ENCODE peak calls at places on chromosome 3, in six cellular contexts. One of them, this sample, is unnamed.
A peak's percentile ranks its signal among the peaks of the same experiment; 100 is the strongest.

GRCh38 chr3:44906997-44907396 is 32.6 kb downstream of the TGM4 start:
- DNase-seq in PC-3: peak; percentile 81
- DNase-seq in HFF-Myc: no peak
- DNase-seq in cardiac muscle cell: no peak
- DNase-seq in HCT116: no peak
- DNase-seq in AG10803: no peak
- DNase-seq in this sample: no peak

GRCh38 chr3:43180027-43180426 is 74.1 kb upstream of the POMGNT2 start:
- DNase-seq in AG10803: peak; percentile 68
- DNase-seq in cardiac muscle cell: no peak
- DNase-seq in HFF-Myc: peak; percentile 77
- DNase-seq in PC-3: peak; percentile 97
- DNase-seq in HCT116: no peak
- DNase-seq in this sample: peak; percentile 62

GRCh38 chr3:150216866-150217600 is 191.1 kb upstream of the TSC22D2 start:
- DNase-seq in cardiac muscle cell: no peak
- DNase-seq in HCT116: no peak
- DNase-seq in HFF-Myc: no peak
- DNase-seq in AG10803: no peak
- DNase-seq in PC-3: no peak
- DNase-seq in this sample: no peak

GRCh38 chr3:56303508-56303907 is 164.8 kb downstream of the ERC2 start:
- DNase-seq in cardiac muscle cell: peak; percentile 91
- DNase-seq in HFF-Myc: no peak
- DNase-seq in HCT116: peak; percentile 15
- DNase-seq in PC-3: peak; percentile 30
- DNase-seq in AG10803: peak; percentile 35
- DNase-seq in this sample: peak; percentile 53

GRCh38 chr3:134361162-134361831 is 12.9 kb downstream of the AMOTL2 start:
- DNase-seq in HCT116: no peak
- DNase-seq in PC-3: no peak
- DNase-seq in HFF-Myc: no peak
- DNase-seq in AG10803: peak; percentile 31
- DNase-seq in cardiac muscle cell: no peak
- DNase-seq in this sample: no peak

GRCh38 chr3:70829101-70829500 is 516.7 kb upstream of the MDFIC2 start:
- DNase-seq in PC-3: no peak
- DNase-seq in cardiac muscle cell: no peak
- DNase-seq in HFF-Myc: no peak
- DNase-seq in HCT116: no peak
- DNase-seq in AG10803: peak; percentile 74
- DNase-seq in this sample: peak; percentile 96

GRCh38 chr3:64088408-64089136 is 65.3 kb upstream of the PSMD6 start:
- DNase-seq in AG10803: no peak
- DNase-seq in HCT116: no peak
- DNase-seq in PC-3: no peak
- DNase-seq in HFF-Myc: no peak
- DNase-seq in cardiac muscle cell: no peak
- DNase-seq in this sample: no peak

GRCh38 chr3:194265505-194265892 is 85.6 kb downstream of the CPN2 start:
- DNase-seq in cardiac muscle cell: no peak
- DNase-seq in HFF-Myc: peak; percentile 53
- DNase-seq in PC-3: peak; percentile 65
- DNase-seq in AG10803: peak; percentile 95
- DNase-seq in HCT116: no peak
- DNase-seq in this sample: peak; percentile 97

GRCh38 chr3:184171562-184171961 is 3.1 kb upstream of the AP2M1 start:
- DNase-seq in HFF-Myc: no peak
- DNase-seq in AG10803: no peak
- DNase-seq in HCT116: no peak
- DNase-seq in cardiac muscle cell: no peak
- DNase-seq in PC-3: peak; percentile 60
- DNase-seq in this sample: no peak

GRCh38 chr3:57752307-57752706 is 3.8 kb upstream of the SLMAP start:
- DNase-seq in PC-3: peak; percentile 92
- DNase-seq in HFF-Myc: no peak
- DNase-seq in HCT116: peak; percentile 88
- DNase-seq in cardiac muscle cell: no peak
- DNase-seq in AG10803: no peak
- DNase-seq in this sample: peak; percentile 36

GRCh38 chr3:134525293-134525692 is 39.4 kb downstream of the CEP63 start:
- DNase-seq in AG10803: no peak
- DNase-seq in HCT116: no peak
- DNase-seq in cardiac muscle cell: no peak
- DNase-seq in HFF-Myc: no peak
- DNase-seq in PC-3: no peak
- DNase-seq in this sample: no peak

GRCh38 chr3:111200027-111200426 is 128.4 kb downstream of the NECTIN3 start:
- DNase-seq in cardiac muscle cell: no peak
- DNase-seq in HFF-Myc: no peak
- DNase-seq in PC-3: no peak
- DNase-seq in HCT116: no peak
- DNase-seq in AG10803: peak; percentile 54
- DNase-seq in this sample: no peak

GRCh38 chr3:104598848-104599501 is 767.7 kb upstream of the ALCAM start:
- DNase-seq in HCT116: no peak
- DNase-seq in cardiac muscle cell: no peak
- DNase-seq in HFF-Myc: no peak
- DNase-seq in AG10803: no peak
- DNase-seq in PC-3: peak; percentile 81
- DNase-seq in this sample: no peak

GRCh38 chr3:100289339-100289738 is 28.5 kb downstream of the TBC1D23 start:
- DNase-seq in HFF-Myc: no peak
- DNase-seq in HCT116: no peak
- DNase-seq in cardiac muscle cell: no peak
- DNase-seq in PC-3: no peak
- DNase-seq in AG10803: no peak
- DNase-seq in this sample: peak; percentile 10

GRCh38 chr3:8790529-8790928 is 21.1 kb upstream of the OXTR start:
- DNase-seq in AG10803: no peak
- DNase-seq in HCT116: no peak
- DNase-seq in HFF-Myc: no peak
- DNase-seq in cardiac muscle cell: no peak
- DNase-seq in PC-3: no peak
- DNase-seq in this sample: no peak

GRCh38 chr3:129025108-129025507 is 24.0 kb downstream of the EFCC1 start:
- DNase-seq in PC-3: no peak
- DNase-seq in HFF-Myc: no peak
- DNase-seq in cardiac muscle cell: no peak
- DNase-seq in AG10803: no peak
- DNase-seq in HCT116: no peak
- DNase-seq in this sample: no peak

GRCh38 chr3:156459434-156459833 is 95.5 kb downstream of the SSR3 start:
- DNase-seq in HCT116: no peak
- DNase-seq in PC-3: no peak
- DNase-seq in AG10803: no peak
- DNase-seq in HFF-Myc: no peak
- DNase-seq in cardiac muscle cell: no peak
- DNase-seq in this sample: peak; percentile 31

GRCh38 chr3:132218817-132219390 is 98.3 kb upstream of the ACP3 start:
- DNase-seq in AG10803: no peak
- DNase-seq in PC-3: no peak
- DNase-seq in HCT116: no peak
- DNase-seq in HFF-Myc: no peak
- DNase-seq in cardiac muscle cell: no peak
- DNase-seq in this sample: no peak

GRCh38 chr3:12954891-12955650 is 113.7 kb upstream of the RPL32 start:
- DNase-seq in AG10803: peak; percentile 62
- DNase-seq in PC-3: no peak
- DNase-seq in HFF-Myc: no peak
- DNase-seq in cardiac muscle cell: no peak
- DNase-seq in HCT116: no peak
- DNase-seq in this sample: peak; percentile 34

GRCh38 chr3:3038201-3038991 is 71.8 kb downstream of the IL5RA start:
- DNase-seq in HFF-Myc: no peak
- DNase-seq in HCT116: no peak
- DNase-seq in AG10803: no peak
- DNase-seq in PC-3: peak; percentile 17
- DNase-seq in cardiac muscle cell: no peak
- DNase-seq in this sample: no peak
- H3K4me3 ChIP-seq in HFF-Myc: no peak overlapping the region
- H3K4me3 ChIP-seq in HCT116: no peak overlapping the region
- H3K4me3 ChIP-seq in AG10803: no peak overlapping the region
- H3K4me3 ChIP-seq in PC-3: no peak overlapping the region
- H3K4me3 ChIP-seq in cardiac muscle cell: no peak overlapping the region
- H3K4me3 ChIP-seq in this sample: no peak overlapping the region

GRCh38 chr3:159486580-159486979 is 502.1 kb upstream of the IL12A start:
- DNase-seq in HCT116: peak; percentile 22
- DNase-seq in AG10803: no peak
- DNase-seq in cardiac muscle cell: no peak
- DNase-seq in HFF-Myc: no peak
- DNase-seq in PC-3: peak; percentile 47
- DNase-seq in this sample: no peak
- TF ChIP-seq CTCF in HCT116: peak; percentile 50
- TF ChIP-seq CTCF in AG10803: peak; percentile 32
- TF ChIP-seq CTCF in cardiac muscle cell: peak; percentile 10
- TF ChIP-seq CTCF in HFF-Myc: peak; percentile 31
- TF ChIP-seq CTCF in PC-3: peak; percentile 63
- TF ChIP-seq CTCF in this sample: peak; percentile 10

GRCh38 chr3:10504161-10505049 is 981 bp downstream of the ATP2B2 start:
- DNase-seq in cardiac muscle cell: no peak
- DNase-seq in HFF-Myc: no peak
- DNase-seq in HCT116: no peak
- DNase-seq in AG10803: no peak
- DNase-seq in PC-3: no peak
- DNase-seq in this sample: no peak

GRCh38 chr3:10507331-10507730 is 1.9 kb upstream of the ATP2B2 start:
- DNase-seq in cardiac muscle cell: no peak
- DNase-seq in AG10803: no peak
- DNase-seq in PC-3: no peak
- DNase-seq in HCT116: no peak
- DNase-seq in HFF-Myc: no peak
- DNase-seq in this sample: no peak

GRCh38 chr3:10505050-10505790 is at the start of gene ATP2B2:
- DNase-seq in cardiac muscle cell: peak; percentile 40
- DNase-seq in AG10803: no peak
- DNase-seq in HCT116: no peak
- DNase-seq in PC-3: no peak
- DNase-seq in HFF-Myc: no peak
- DNase-seq in this sample: no peak

GRCh38 chr3:10506696-10507095 is 1.3 kb upstream of the ATP2B2 start:
- DNase-seq in cardiac muscle cell: no peak
- DNase-seq in PC-3: no peak
- DNase-seq in AG10803: no peak
- DNase-seq in HCT116: no peak
- DNase-seq in HFF-Myc: no peak
- DNase-seq in this sample: no peak

DNA sequence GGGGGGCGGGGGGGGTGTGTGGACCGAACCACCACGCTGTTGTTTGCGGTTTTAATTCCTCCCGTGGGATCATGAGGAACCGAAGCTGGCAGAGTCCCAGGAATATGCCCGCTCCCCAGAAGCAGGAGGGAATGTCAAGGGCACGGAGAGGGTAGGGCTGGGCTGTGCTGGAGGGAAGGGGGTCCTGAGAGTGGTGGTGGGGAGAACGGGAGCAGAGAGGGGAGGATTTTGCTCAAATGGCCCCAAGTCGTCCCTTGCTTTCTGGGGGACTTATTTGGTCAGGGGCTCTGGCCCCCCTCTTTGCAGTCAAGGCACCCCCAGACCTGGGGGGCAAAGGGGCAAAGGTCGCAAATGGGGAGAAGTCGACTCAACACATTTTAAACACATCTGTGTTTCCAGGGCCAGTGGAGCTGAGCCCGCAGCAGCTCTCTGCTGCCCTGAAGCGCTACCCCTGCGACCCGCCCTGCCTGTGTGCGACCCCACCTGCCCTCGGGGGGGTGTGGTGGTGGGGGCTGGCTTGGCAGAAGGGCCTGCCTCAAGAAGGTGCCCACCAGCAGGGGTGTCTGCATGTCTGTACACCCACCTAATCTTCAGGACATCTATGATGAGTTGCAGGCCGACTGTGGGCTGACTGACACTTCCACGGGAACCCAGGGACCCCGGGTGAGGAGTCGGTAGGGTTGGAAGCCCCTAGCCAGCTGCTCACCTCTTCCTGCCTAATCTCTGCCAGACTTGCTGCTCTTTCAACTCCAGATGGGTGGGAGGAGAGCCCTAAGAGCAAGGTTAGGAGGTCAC is 602 bp upstream of the ATP2B2 start:
- DNase-seq in AG10803: no peak
- DNase-seq in HCT116: no peak
- DNase-seq in cardiac muscle cell: no peak
- DNase-seq in PC-3: no peak
- DNase-seq in HFF-Myc: no peak
- DNase-seq in this sample: no peak
- H3K4me3 ChIP-seq in AG10803: no peak overlapping the region
- H3K4me3 ChIP-seq in HCT116: no peak overlapping the region
- H3K4me3 ChIP-seq in cardiac muscle cell: peak overlapping the region; percentile 0
- H3K4me3 ChIP-seq in PC-3: no peak overlapping the region
- H3K4me3 ChIP-seq in HFF-Myc: no peak overlapping the region
- H3K4me3 ChIP-seq in this sample: no peak overlapping the region

DNA sequence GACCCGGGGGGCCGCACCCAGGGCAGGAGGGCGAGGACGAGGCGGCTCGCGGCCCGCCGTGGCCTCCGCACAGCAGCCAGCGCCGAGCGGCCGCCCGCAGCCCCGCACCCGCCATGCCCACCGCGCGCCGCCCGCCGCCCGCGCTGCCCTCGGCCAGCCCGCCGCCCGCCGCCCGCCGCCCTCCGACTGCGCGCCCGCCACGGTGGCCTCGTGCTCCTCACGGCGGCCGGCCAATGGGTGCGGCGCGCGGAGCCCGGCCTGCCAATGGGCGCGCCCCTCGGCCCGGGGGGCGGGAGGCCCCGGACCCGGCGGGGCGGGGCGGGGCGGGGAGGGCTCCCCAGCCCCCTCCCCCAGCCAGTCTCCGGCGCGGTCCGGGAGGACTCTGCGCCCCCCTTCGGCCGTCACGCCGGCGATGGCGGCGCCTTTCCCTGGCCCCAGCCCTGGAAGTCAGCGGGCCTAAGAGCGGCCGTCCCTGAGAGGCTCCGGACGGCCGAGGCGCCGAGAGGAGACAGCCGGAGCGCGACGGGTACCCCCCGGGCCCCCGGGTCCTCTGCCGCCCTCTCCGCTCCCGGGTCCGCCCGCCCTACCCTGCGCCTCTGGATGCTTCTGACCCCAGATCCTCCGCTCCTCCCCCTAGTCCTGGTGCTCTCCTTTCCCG is at the start of gene NT5DC2:
- DNase-seq in AG10803: peak; percentile 64
- DNase-seq in HFF-Myc: no peak
- DNase-seq in HCT116: no peak
- DNase-seq in PC-3: peak; percentile 83
- DNase-seq in cardiac muscle cell: peak; percentile 90
- DNase-seq in this sample: peak; percentile 44
- TF ChIP-seq CTCF in AG10803: no peak
- TF ChIP-seq CTCF in HFF-Myc: no peak
- TF ChIP-seq CTCF in HCT116: no peak
- TF ChIP-seq CTCF in PC-3: peak; percentile 8
- TF ChIP-seq CTCF in cardiac muscle cell: no peak
- TF ChIP-seq CTCF in this sample: no peak

This sample was measured in fibroblast of the aortic adventitia.